ENCODE peak calls at places on chromosomes 16 and 17, in eight cellular contexts. One of them, this sample, is unnamed.

GRCh38 chr17:63675607-63676539 is 24.1 kb downstream of the LIMD2 start:
- ATAC-seq in Panc1: peak
- ATAC-seq in HCT116: peak
- ATAC-seq in upper lobe of left lung: peak
- ATAC-seq in GM23338: peak
- ATAC-seq in GM12878: no peak
- ATAC-seq in K562: peak
- ATAC-seq in HepG2: peak
- ATAC-seq in this sample: peak

GRCh38 chr17:22695228-22695619 is 1002.9 kb downstream of the KCNJ18 start:
- ATAC-seq in K562: peak
- ATAC-seq in HepG2: peak
- ATAC-seq in GM23338: no peak
- ATAC-seq in upper lobe of left lung: peak
- ATAC-seq in GM12878: no peak
- ATAC-seq in HCT116: no peak
- ATAC-seq in Panc1: no peak
- ATAC-seq in this sample: no peak

GRCh38 chr17:50829336-50829735 is 6.0 kb upstream of the WFIKKN2 start:
- ATAC-seq in GM23338: peak
- ATAC-seq in upper lobe of left lung: no peak
- ATAC-seq in HCT116: no peak
- ATAC-seq in GM12878: peak
- ATAC-seq in HepG2: no peak
- ATAC-seq in Panc1: no peak
- ATAC-seq in K562: no peak
- ATAC-seq in this sample: no peak

GRCh38 chr16:4285167-4285566 is 12.3 kb upstream of the TFAP4 start:
- ATAC-seq in GM23338: no peak
- ATAC-seq in HCT116: no peak
- ATAC-seq in K562: no peak
- ATAC-seq in Panc1: no peak
- ATAC-seq in upper lobe of left lung: no peak
- ATAC-seq in GM12878: no peak
- ATAC-seq in HepG2: no peak
- ATAC-seq in this sample: no peak

GRCh38 chr17:34420254-34420766 is 57.3 kb upstream of the CCL1 start:
- ATAC-seq in GM12878: peak
- ATAC-seq in upper lobe of left lung: no peak
- ATAC-seq in HCT116: peak
- ATAC-seq in HepG2: peak
- ATAC-seq in K562: peak
- ATAC-seq in GM23338: peak
- ATAC-seq in Panc1: peak
- ATAC-seq in this sample: no peak

GRCh38 chr17:46002973-46003316 is 3.9 kb downstream of the STH start:
- ATAC-seq in HepG2: peak
- ATAC-seq in GM12878: peak
- ATAC-seq in K562: peak
- ATAC-seq in upper lobe of left lung: no peak
- ATAC-seq in Panc1: peak
- ATAC-seq in GM23338: no peak
- ATAC-seq in HCT116: peak
- ATAC-seq in this sample: no peak

GRCh38 chr16:79589495-79590134 is 10.9 kb downstream of the MAF start:
- ATAC-seq in HCT116: no peak
- ATAC-seq in GM12878: no peak
- ATAC-seq in Panc1: no peak
- ATAC-seq in upper lobe of left lung: no peak
- ATAC-seq in K562: no peak
- ATAC-seq in GM23338: peak
- ATAC-seq in HepG2: no peak
- ATAC-seq in this sample: peak

GRCh38 chr16:66386629-66387622 is 20.4 kb downstream of the CDH5 start:
- ATAC-seq in GM23338: no peak
- ATAC-seq in HepG2: peak
- ATAC-seq in upper lobe of left lung: no peak
- ATAC-seq in K562: no peak
- ATAC-seq in Panc1: no peak
- ATAC-seq in GM12878: no peak
- ATAC-seq in HCT116: no peak
- ATAC-seq in this sample: no peak

GRCh38 chr17:29363716-29364115 is 26.4 kb upstream of the TAOK1 start:
- ATAC-seq in GM23338: no peak
- ATAC-seq in GM12878: no peak
- ATAC-seq in HepG2: no peak
- ATAC-seq in K562: no peak
- ATAC-seq in HCT116: peak
- ATAC-seq in Panc1: peak
- ATAC-seq in upper lobe of left lung: no peak
- ATAC-seq in this sample: no peak

GRCh38 chr16:29790949-29791844 is 646 bp downstream of the KIF22 start:
- ATAC-seq in GM12878: peak
- ATAC-seq in HepG2: peak
- ATAC-seq in GM23338: peak
- ATAC-seq in K562: peak
- ATAC-seq in HCT116: peak
- ATAC-seq in Panc1: peak
- ATAC-seq in upper lobe of left lung: no peak
- ATAC-seq in this sample: peak

DNA sequence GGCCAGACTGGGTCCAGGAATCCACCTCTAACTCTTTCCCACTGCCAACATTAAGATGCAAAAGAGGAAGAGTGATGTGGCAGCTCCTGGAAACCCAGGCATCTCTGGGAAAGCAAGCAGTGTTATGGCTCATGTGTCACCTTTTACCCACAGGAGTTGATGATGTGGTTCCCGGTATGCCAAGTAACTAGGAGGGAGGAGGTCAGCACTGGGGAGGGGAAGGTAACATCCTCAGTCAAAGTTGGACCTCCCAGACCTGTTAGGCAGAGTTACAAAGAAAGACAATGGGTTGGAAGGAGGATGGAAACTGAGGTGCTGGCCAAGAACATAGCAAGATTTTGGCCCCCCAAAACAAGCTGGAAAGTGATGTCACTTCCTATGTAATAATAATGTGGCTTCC is 11.4 kb downstream of the KRABD2 start:
- ATAC-seq in GM23338: no peak
- ATAC-seq in Panc1: no peak
- ATAC-seq in HCT116: no peak
- ATAC-seq in HepG2: no peak
- ATAC-seq in K562: no peak
- ATAC-seq in GM12878: no peak
- ATAC-seq in upper lobe of left lung: no peak
- ATAC-seq in this sample: peak
- TF ChIP-seq POLR2AphosphoS5 in GM23338: no peak
- TF ChIP-seq POLR2AphosphoS5 in Panc1: no peak
- TF ChIP-seq POLR2AphosphoS5 in HCT116: no peak
- TF ChIP-seq POLR2AphosphoS5 in HepG2: no peak
- TF ChIP-seq POLR2AphosphoS5 in K562: no peak
- TF ChIP-seq POLR2AphosphoS5 in GM12878: no peak
- TF ChIP-seq POLR2AphosphoS5 in upper lobe of left lung: no peak
- TF ChIP-seq POLR2AphosphoS5 in this sample: peak

DNA sequence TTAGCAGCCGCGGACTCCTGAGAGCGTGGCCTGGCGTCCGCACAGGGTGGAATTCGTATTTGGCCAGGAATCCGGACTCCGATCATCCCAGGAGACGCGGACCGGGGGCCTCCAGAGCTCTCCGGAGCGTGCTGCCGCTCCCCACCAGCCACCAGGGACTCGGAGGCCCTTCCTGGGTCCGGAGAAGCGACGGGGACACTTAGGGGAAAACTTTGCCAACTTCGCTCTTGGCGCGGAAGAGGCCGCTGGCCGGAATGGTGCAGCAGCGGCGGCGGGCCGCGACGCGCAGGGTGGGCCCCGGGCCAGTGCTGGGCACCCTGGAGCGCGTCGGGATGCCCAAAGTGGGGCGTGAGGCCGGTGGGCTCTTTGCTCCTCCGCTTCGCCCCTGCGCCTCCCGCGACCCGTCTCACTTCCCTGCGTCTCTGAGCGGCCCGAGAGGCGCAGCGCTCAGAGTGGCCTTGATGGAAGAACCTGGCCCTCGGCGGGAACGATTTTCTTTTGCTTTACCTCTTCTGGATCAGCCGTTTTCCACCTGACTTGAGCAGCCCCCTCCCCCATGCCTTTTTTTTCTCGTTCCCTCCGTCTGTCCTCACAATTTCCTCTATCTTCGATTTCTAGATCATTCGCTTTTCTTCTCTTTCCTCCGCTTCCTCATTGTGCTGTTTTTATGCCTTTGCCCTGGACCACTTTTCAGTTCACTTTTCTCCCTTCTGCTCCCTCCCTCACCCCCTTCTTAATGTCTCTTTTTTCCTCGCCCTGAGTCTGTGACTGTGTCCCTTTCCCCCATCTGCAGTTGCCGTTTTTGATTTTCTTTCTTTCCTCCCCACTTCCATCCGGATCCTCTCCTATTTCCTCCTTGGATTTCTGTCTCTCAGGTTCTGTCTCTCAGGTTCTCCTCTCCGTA is 3.9 kb upstream of the IRX3 start:
- ATAC-seq in Panc1: no peak
- ATAC-seq in HepG2: no peak
- ATAC-seq in GM23338: peak
- ATAC-seq in upper lobe of left lung: no peak
- ATAC-seq in HCT116: no peak
- ATAC-seq in K562: no peak
- ATAC-seq in GM12878: no peak
- ATAC-seq in this sample: no peak
- TF ChIP-seq POLR2AphosphoS5 in Panc1: no peak
- TF ChIP-seq POLR2AphosphoS5 in HepG2: no peak
- TF ChIP-seq POLR2AphosphoS5 in GM23338: no peak
- TF ChIP-seq POLR2AphosphoS5 in upper lobe of left lung: no peak
- TF ChIP-seq POLR2AphosphoS5 in HCT116: no peak
- TF ChIP-seq POLR2AphosphoS5 in K562: no peak
- TF ChIP-seq POLR2AphosphoS5 in GM12878: no peak
- TF ChIP-seq POLR2AphosphoS5 in this sample: no peak

GRCh38 chr17:21380659-21381058 is 4.5 kb downstream of the KCNJ12 start:
- ATAC-seq in K562: no peak
- ATAC-seq in HCT116: no peak
- ATAC-seq in upper lobe of left lung: no peak
- ATAC-seq in GM12878: no peak
- ATAC-seq in Panc1: no peak
- ATAC-seq in HepG2: no peak
- ATAC-seq in GM23338: no peak
- ATAC-seq in this sample: no peak
- TF ChIP-seq POLR2AphosphoS5 in K562: no peak
- TF ChIP-seq POLR2AphosphoS5 in HCT116: no peak
- TF ChIP-seq POLR2AphosphoS5 in upper lobe of left lung: no peak
- TF ChIP-seq POLR2AphosphoS5 in GM12878: no peak
- TF ChIP-seq POLR2AphosphoS5 in Panc1: no peak
- TF ChIP-seq POLR2AphosphoS5 in HepG2: no peak
- TF ChIP-seq POLR2AphosphoS5 in GM23338: no peak
- TF ChIP-seq POLR2AphosphoS5 in this sample: no peak

GRCh38 chr17:73189417-73190099 is 3.3 kb upstream of the COG1 start:
- ATAC-seq in HCT116: peak
- ATAC-seq in GM23338: peak
- ATAC-seq in HepG2: peak
- ATAC-seq in Panc1: peak
- ATAC-seq in K562: peak
- ATAC-seq in upper lobe of left lung: no peak
- ATAC-seq in GM12878: peak
- ATAC-seq in this sample: no peak
- TF ChIP-seq POLR2AphosphoS5 in HCT116: no peak
- TF ChIP-seq POLR2AphosphoS5 in GM23338: no peak
- TF ChIP-seq POLR2AphosphoS5 in HepG2: no peak
- TF ChIP-seq POLR2AphosphoS5 in Panc1: no peak
- TF ChIP-seq POLR2AphosphoS5 in K562: no peak
- TF ChIP-seq POLR2AphosphoS5 in upper lobe of left lung: no peak
- TF ChIP-seq POLR2AphosphoS5 in GM12878: no peak
- TF ChIP-seq POLR2AphosphoS5 in this sample: no peak

DNA sequence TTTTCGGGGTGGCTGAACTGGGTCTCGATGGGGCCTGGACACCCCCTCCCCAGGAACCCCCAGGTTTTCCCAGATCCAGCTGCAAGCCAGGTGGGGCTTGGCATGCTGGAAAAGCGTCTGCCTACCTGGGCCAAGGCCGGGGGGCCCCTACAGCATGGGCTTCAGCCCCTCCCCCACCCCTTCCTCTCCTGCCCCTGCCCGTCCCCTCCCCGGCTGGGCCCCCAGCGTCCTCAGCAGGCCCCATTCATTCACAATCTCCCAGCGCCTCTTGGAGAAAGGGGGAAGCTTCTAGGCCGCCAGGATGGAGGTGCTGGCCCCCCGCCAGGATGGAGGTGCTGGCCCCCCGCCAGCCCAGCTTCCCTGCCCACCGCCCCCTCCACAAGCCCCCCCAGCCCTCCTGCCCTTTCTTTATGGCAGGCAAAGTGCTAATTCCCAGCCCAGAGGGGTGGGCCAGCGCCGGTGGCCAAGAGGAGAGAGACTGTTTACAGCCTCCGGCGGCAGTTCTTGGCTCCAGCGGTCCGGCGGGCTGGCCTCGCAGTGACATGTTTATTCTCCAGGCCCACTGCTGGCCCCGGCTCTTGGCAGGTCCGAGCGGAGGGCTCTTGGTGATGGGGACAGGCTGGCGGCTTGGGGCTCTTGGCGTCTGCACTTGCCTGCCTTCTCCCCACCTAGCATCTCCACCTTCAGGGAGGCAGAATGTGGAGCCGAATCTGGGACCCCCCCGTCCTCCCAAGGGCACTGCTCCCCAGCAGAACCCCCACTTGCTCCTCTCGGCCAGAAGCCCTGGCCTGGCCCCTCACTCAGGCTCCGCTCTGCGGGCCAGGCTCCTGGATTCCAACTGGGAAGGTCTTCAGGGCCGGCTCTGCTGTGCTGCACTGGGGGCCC is 94.4 kb upstream of the CIBAR2 start:
- ATAC-seq in GM23338: peak
- ATAC-seq in HCT116: no peak
- ATAC-seq in GM12878: no peak
- ATAC-seq in HepG2: peak
- ATAC-seq in K562: no peak
- ATAC-seq in Panc1: peak
- ATAC-seq in upper lobe of left lung: peak
- ATAC-seq in this sample: peak
- TF ChIP-seq POLR2AphosphoS5 in GM23338: no peak
- TF ChIP-seq POLR2AphosphoS5 in HCT116: no peak
- TF ChIP-seq POLR2AphosphoS5 in GM12878: no peak
- TF ChIP-seq POLR2AphosphoS5 in HepG2: no peak
- TF ChIP-seq POLR2AphosphoS5 in K562: no peak
- TF ChIP-seq POLR2AphosphoS5 in Panc1: no peak
- TF ChIP-seq POLR2AphosphoS5 in upper lobe of left lung: peak
- TF ChIP-seq POLR2AphosphoS5 in this sample: peak

DNA sequence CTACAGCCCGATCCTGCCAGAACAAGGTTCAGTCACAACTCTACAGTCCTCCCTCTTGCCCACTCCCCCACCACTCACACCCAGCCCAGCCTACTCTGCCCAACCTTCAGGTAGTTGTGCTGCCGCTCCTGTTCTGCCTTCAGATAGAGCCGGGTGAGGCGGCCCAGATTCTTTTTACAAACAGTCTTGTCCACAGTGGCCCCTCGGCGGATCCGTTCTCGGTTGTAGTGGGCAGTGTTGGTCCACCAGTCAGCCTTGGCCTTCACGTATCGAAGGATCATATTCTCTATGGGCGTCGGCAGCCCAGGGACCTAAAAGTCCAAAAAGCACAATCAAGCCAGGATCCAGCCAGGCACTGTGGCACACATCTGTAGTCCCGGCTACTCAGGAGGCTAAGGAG is 8.3 kb downstream of the PRPF8 start:
- ATAC-seq in upper lobe of left lung: no peak
- ATAC-seq in K562: no peak
- ATAC-seq in Panc1: no peak
- ATAC-seq in GM12878: no peak
- ATAC-seq in HCT116: no peak
- ATAC-seq in GM23338: no peak
- ATAC-seq in HepG2: no peak
- ATAC-seq in this sample: no peak
- TF ChIP-seq POLR2AphosphoS5 in upper lobe of left lung: no peak
- TF ChIP-seq POLR2AphosphoS5 in K562: no peak
- TF ChIP-seq POLR2AphosphoS5 in Panc1: no peak
- TF ChIP-seq POLR2AphosphoS5 in GM12878: no peak
- TF ChIP-seq POLR2AphosphoS5 in HCT116: no peak
- TF ChIP-seq POLR2AphosphoS5 in GM23338: no peak
- TF ChIP-seq POLR2AphosphoS5 in HepG2: no peak
- TF ChIP-seq POLR2AphosphoS5 in this sample: no peak